ENCODE peak calls at places on chromosomes 7 and 10, in seven cellular contexts. C, Y, T, G, Q, K and D are unnamed samples.

GRCh38 chr7:26549281-26549943 is 257.8 kb downstream of the SNX10 start:
- DNase-seq in Y (no peak), C (no peak), G (no peak), Q (no peak), T (no peak), K (no peak), D (no peak)

GRCh38 chr10:31426425-31426824 is 107.4 kb downstream of the ZEB1 start:
- DNase-seq in C (no peak), K (no peak), T (no peak), Y (no peak), G (no peak), Q (no peak), D (no peak)

GRCh38 chr7:100901921-100902332 is 6.2 kb upstream of the ACHE start:
- DNase-seq in K (no peak), Y (no peak), Q (no peak), T (no peak), G (no peak), C (no peak), D (no peak)

GRCh38 chr10:104501449-104501848 is 139.6 kb upstream of the SORCS3 start:
- DNase-seq in Y (no peak), G (peak), Q (no peak), T (no peak), K (no peak), C (no peak), D (no peak)

GRCh38 chr7:66145404-66145843 is 30.8 kb downstream of the CRCP start:
- DNase-seq in K (no peak), Y (no peak), C (no peak), T (no peak), Q (no peak), G (peak), D (no peak)

GRCh38 chr10:53997953-53998352 is 803.1 kb downstream of the PCDH15 start:
- DNase-seq in C (no peak), Q (no peak), G (peak), T (no peak), Y (no peak), K (peak), D (no peak)

GRCh38 chr10:119758448-119758847 is 32.6 kb downstream of the INPP5F start:
- DNase-seq in T (no peak), K (no peak), C (no peak), G (no peak), Y (no peak), Q (no peak), D (no peak)

GRCh38 chr10:122974034-122974433 is 6.2 kb upstream of the PSTK start:
- DNase-seq in T (no peak), K (no peak), C (no peak), Q (no peak), G (no peak), Y (no peak), D (no peak)

GRCh38 chr10:65142641-65143435 is 1621.6 kb downstream of the REEP3 start:
- DNase-seq in G (no peak), T (no peak), Q (no peak), K (no peak), Y (no peak), C (no peak), D (no peak)

GRCh38 chr7:144488977-144489376 is 85.5 kb upstream of the NOBOX start:
- DNase-seq in T (no peak), G (no peak), Y (no peak), K (no peak), Q (no peak), C (no peak), D (no peak)

GRCh38 chr10:33804534-33804933 is 470.1 kb upstream of the NRP1 start:
- DNase-seq in G (no peak), T (no peak), Q (no peak), C (no peak), K (no peak), Y (no peak), D (no peak)

GRCh38 chr7:128201067-128201689 is 39.9 kb upstream of the LEP start:
- DNase-seq in Q (no peak), K (no peak), C (peak), Y (no peak), G (peak), T (no peak), D (no peak)

GRCh38 chr7:72924417-72924747 is 513 bp upstream of the POM121 start:
- DNase-seq in G (no peak), Y (no peak), T (no peak), Q (no peak), C (no peak), K (no peak), D (no peak)

GRCh38 chr7:91957823-91958222 is 17.2 kb downstream of the AKAP9 start:
- DNase-seq in G (peak), T (no peak), Q (no peak), Y (no peak), C (no peak), K (no peak), D (no peak)

GRCh38 chr7:66529889-66530615 is 98.6 kb upstream of the KCTD7 start:
- DNase-seq in K (no peak), Q (no peak), G (peak), Y (no peak), T (no peak), C (no peak), D (no peak)

GRCh38 chr10:31745612-31746376 is 182.8 kb downstream of the ARHGAP12 start:
- DNase-seq in Y (no peak), G (no peak), T (no peak), K (peak), Q (peak), C (no peak), D (no peak)

GRCh38 chr10:82811621-82812020 is 936.6 kb downstream of the NRG3 start:
- DNase-seq in K (no peak), T (peak), Y (peak), G (peak), Q (no peak), C (peak), D (no peak)

GRCh38 chr7:105837765-105838241 is 38.6 kb downstream of the ATXN7L1 start:
- DNase-seq in K (no peak), G (no peak), T (peak), Y (peak), Q (no peak), C (no peak), D (no peak)

GRCh38 chr7:30921540-30921930 is 9.9 kb downstream of the AQP1 start:
- DNase-seq in Y (no peak), Q (no peak), G (peak), T (no peak), C (no peak), K (no peak), D (no peak)

GRCh38 chr7:40297741-40298311 is 163.0 kb downstream of the SUGCT start:
- DNase-seq in Y (no peak), Q (no peak), C (no peak), K (no peak), G (no peak), T (no peak), D (no peak)

GRCh38 chr10:63156236-63156635 is 23.1 kb downstream of the NRBF2 start:
- DNase-seq in C (no peak), G (no peak), Q (no peak), K (no peak), T (no peak), Y (no peak), D (no peak)

GRCh38 chr10:130739757-130740145 is 571.8 kb downstream of the TCERG1L start:
- DNase-seq in K (no peak), Y (no peak), C (no peak), Q (no peak), T (no peak), G (no peak), D (no peak)

GRCh38 chr7:37765872-37766525 is 82.4 kb upstream of the NME8 start:
- DNase-seq in T (no peak), G (no peak), K (no peak), Y (no peak), Q (no peak), C (no peak), D (peak)

GRCh38 chr10:110802551-110803238 is 69.0 kb upstream of the PDCD4 start:
- DNase-seq in K (peak), Y (no peak), T (no peak), C (no peak), Q (no peak), G (no peak), D (peak)

GRCh38 chr10:102612964-102613275 is 31.4 kb upstream of the TRIM8 start:
- DNase-seq in G (no peak), K (no peak), C (no peak), T (no peak), Q (no peak), Y (no peak), D (no peak)

GRCh38 chr7:55241958-55242357 is 123.2 kb upstream of the LANCL2 start:
- DNase-seq in Y (no peak), Q (no peak), C (no peak), K (no peak), G (no peak), T (no peak), D (no peak)

GRCh38 chr10:132685921-132686680 is 99.8 kb downstream of the NKX6-2 start:
- DNase-seq in Q (no peak), Y (no peak), T (no peak), G (no peak), C (no peak), K (no peak), D (no peak)

GRCh38 chr7:192701-193536 is 548 bp downstream of the FAM20C start:
- DNase-seq in K (no peak), G (peak), T (no peak), C (no peak), Q (no peak), Y (no peak), D (no peak)

GRCh38 chr7:4343272-4344000 is 338.7 kb upstream of the FOXK1 start:
- DNase-seq in Y (no peak), C (peak), G (no peak), K (peak), T (no peak), Q (no peak), D (no peak)

GRCh38 chr10:110013615-110014293 is 6.0 kb downstream of the ADD3 start:
- DNase-seq in Q (no peak), Y (no peak), T (no peak), K (peak), C (no peak), G (no peak), D (no peak)

GRCh38 chr10:112852308-112852707 is 97.7 kb upstream of the TCF7L2 start:
- DNase-seq in Q (no peak), Y (no peak), T (no peak), G (no peak), K (no peak), C (no peak), D (no peak)

GRCh38 chr10:130108934-130109604 is 1.6 kb downstream of the C10orf143 start:
- DNase-seq in Y (no peak), Q (no peak), G (no peak), K (no peak), C (no peak), T (no peak), D (no peak)

GRCh38 chr10:59176241-59177030 is at the start of gene PHYHIPL:
- DNase-seq in C (no peak), Q (no peak), T (peak), K (peak), G (peak), Y (no peak), D (no peak)

GRCh38 chr7:38934536-38934935 is 25.5 kb upstream of the VPS41 start:
- DNase-seq in K (no peak), Q (no peak), T (no peak), Y (no peak), C (no peak), G (no peak), D (no peak)

GRCh38 chr10:133241501-133242205 is 4.0 kb downstream of the VENTX start:
- DNase-seq in G (no peak), T (no peak), Y (no peak), K (no peak), Q (no peak), C (no peak), D (no peak)

GRCh38 chr7:79317728-79318127 is 135.7 kb downstream of the MAGI2 start:
- DNase-seq in K (peak), Q (peak), Y (peak), G (no peak), T (peak), C (no peak), D (no peak)

GRCh38 chr10:22002531-22003110 is 909 bp downstream of the DNAJC1 start:
- DNase-seq in Q (no peak), C (no peak), K (peak), Y (no peak), T (no peak), G (no peak), D (no peak)

GRCh38 chr10:129601737-129602136 is 134.7 kb downstream of the MGMT start:
- DNase-seq in Q (no peak), Y (no peak), T (no peak), C (no peak), G (no peak), K (no peak), D (peak)

GRCh38 chr7:124250297-124251034 is 217.6 kb upstream of the TMEM229A start:
- DNase-seq in T (no peak), G (no peak), K (no peak), C (no peak), Q (no peak), Y (no peak), D (no peak)

GRCh38 chr7:124255041-124255667 is 222.3 kb upstream of the TMEM229A start:
- DNase-seq in G (peak), T (no peak), K (no peak), Q (no peak), C (no peak), Y (no peak), D (no peak)

GRCh38 chr7:124246262-124246863 is 213.5 kb upstream of the TMEM229A start:
- DNase-seq in T (no peak), Q (no peak), K (peak), C (no peak), Y (no peak), G (no peak), D (no peak)

DNA sequence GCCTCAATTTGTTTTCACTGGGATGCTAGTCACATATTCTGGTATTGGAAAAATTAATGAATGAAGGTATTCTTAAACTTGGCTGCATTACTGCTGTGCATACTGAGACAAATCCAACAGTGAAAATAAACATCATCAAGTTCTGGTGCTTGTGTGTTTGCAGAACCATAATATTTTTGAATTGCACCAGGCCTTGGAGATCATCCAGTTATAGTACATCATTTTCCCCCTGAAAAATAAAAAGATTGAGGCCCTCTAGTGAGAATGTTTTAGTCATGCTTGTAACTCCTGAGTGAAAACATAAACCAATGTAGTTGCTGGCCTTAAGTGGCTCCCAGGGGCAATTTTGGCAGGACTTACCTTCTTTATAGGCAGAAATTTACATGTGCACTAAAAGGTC is 218.7 kb upstream of the TMEM229A start:
- DNase-seq in C (no peak), T (no peak), G (no peak), Y (no peak), Q (no peak), K (no peak), D (no peak)
- TF ChIP-seq YY1 in C (no peak), T (no peak), G (no peak), Y (no peak), Q (no peak), K (no peak), D (no peak)

GRCh38 chr10:29659770-29660097 is 25.0 kb upstream of the SVIL start:
- DNase-seq in Y (no peak), C (no peak), Q (no peak), T (no peak), K (no peak), G (no peak), D (no peak)

GRCh38 chr10:29658984-29659769 is 24.4 kb upstream of the SVIL start:
- DNase-seq in Q (peak), Y (no peak), K (peak), C (no peak), T (peak), G (no peak), D (peak)

GRCh38 chr10:29657719-29658274 is 23.0 kb upstream of the SVIL start:
- DNase-seq in K (no peak), C (no peak), G (no peak), Y (no peak), Q (no peak), T (no peak), D (no peak)

GRCh38 chr10:29652192-29652591 is 17.4 kb upstream of the SVIL start:
- DNase-seq in G (no peak), T (no peak), Y (no peak), C (no peak), Q (no peak), K (no peak), D (no peak)

GRCh38 chr10:29656451-29656992 is 21.8 kb upstream of the SVIL start:
- DNase-seq in G (no peak), K (no peak), C (no peak), T (no peak), Q (no peak), Y (no peak), D (no peak)
- TF ChIP-seq YY1 in G (no peak), K (no peak), C (no peak), T (no peak), Q (no peak), Y (no peak), D (no peak)

DNA sequence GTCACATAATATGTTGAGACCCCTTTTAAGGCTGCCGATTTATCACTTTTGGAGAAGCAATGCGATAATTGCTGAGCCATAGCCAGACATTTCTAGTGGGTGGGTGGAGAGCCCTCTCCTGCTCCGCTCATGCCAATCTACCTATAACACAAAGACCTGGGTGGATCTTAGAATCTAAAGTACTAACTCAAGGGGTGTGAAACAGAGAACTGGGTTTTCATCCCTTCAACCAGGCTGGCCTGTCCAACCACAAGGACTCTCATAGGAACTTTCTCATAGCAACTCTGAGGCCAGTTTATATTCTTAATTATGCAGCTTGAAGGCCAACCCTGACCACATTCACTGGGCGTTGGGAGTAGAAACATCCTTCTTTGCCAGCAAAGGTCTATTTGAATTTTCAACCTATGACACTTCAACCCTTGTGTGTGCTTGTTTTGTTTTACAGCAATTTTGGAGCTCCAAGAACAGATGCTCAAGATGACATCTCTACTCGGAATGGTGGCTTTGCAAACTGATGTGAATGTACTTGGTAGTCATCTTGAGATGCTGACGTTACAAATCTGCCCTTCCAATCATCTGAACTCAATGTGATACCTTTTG is 1198.2 kb upstream of the AUTS2 start:
- DNase-seq in K (no peak), G (no peak), Q (no peak), C (no peak), Y (no peak), T (no peak), D (no peak)
- TF ChIP-seq YY1 in K (no peak), G (no peak), Q (no peak), C (no peak), Y (no peak), T (no peak), D (no peak)

GRCh38 chr10:77671594-77672252 is 34.1 kb upstream of the KCNMA1 start:
- DNase-seq in C (no peak), Y (no peak), Q (no peak), G (no peak), K (no peak), T (no peak), D (no peak)

GRCh38 chr10:77670817-77671443 is 33.3 kb upstream of the KCNMA1 start:
- DNase-seq in C (no peak), K (no peak), G (no peak), Q (no peak), T (no peak), Y (no peak), D (no peak)

GRCh38 chr10:77673086-77673485 is 35.5 kb upstream of the KCNMA1 start:
- DNase-seq in Y (no peak), T (no peak), Q (no peak), K (no peak), G (no peak), C (no peak), D (no peak)

GRCh38 chr10:77675347-77675746 is 37.7 kb upstream of the KCNMA1 start:
- DNase-seq in Y (no peak), Q (no peak), K (no peak), G (no peak), C (no peak), T (no peak), D (no peak)

GRCh38 chr10:77673515-77674140 is 36.0 kb upstream of the KCNMA1 start:
- DNase-seq in C (no peak), K (no peak), Q (no peak), G (no peak), Y (no peak), T (no peak), D (no peak)
- TF ChIP-seq YY1 in C (no peak), K (no peak), Q (no peak), G (no peak), Y (no peak), T (no peak), D (no peak)

DNA sequence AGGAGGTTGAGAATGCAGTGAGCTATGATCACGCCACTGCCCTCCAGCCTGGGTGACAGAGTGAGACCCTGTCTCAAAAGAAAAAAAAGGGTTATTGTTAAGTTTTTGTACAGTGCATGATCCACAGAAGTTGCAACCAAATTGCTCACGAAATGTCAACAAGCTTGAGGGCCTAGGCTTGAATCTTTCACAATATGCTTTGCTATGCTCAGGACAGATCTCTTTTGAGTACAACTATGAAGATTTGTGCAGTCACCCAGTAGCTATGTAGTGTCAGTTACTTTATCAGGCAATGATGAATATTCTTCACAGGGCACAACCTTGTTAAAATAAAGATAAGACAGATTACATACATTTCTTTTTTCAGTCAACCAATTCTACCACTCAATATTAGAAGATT is 109.2 kb downstream of the PRTFDC1 start:
- DNase-seq in Y (no peak), T (no peak), Q (no peak), C (no peak), K (no peak), G (no peak), D (no peak)
- TF ChIP-seq YY1 in Y (no peak), T (no peak), Q (no peak), C (no peak), K (no peak), G (no peak), D (no peak)

DNA sequence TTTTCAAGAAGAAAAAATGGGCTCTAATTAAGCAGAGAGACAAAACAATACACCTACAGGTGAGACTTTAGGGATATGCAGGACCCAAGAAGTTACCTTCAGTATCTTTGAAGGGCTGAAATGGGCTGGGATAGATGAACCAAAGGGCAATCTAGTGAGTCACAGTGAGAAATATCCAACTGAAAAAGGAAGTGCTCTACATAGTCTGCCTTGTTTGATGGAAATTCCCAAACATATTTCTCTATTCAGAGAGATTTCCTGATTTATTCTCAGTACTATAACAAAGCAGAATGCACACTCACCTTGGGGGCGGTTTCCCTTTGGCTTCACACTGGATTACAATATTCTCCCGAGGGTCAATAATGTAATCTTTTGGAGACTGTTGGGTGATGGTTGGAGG is 104.1 kb upstream of the LAMB4 start:
- DNase-seq in T (no peak), Q (no peak), C (no peak), Y (no peak), K (no peak), G (no peak), D (no peak)
- TF ChIP-seq YY1 in T (no peak), Q (no peak), C (no peak), Y (no peak), K (no peak), G (no peak), D (no peak)

GRCh38 chr10:125547010-125547650 is 135.8 kb downstream of the TEX36 start:
- DNase-seq in Y (no peak), T (no peak), C (no peak), K (no peak), G (no peak), Q (no peak), D (no peak)
- TF ChIP-seq YY1 in Y (no peak), T (no peak), C (no peak), K (no peak), G (no peak), Q (no peak), D (no peak)